ENCODE peak calls at places on chromosomes 1 and 21, in nine cellular contexts. C is NCI-H774; R is HS-27A; H is AG09309; S is AG10803; Z is SK-MEL-5; P is Calu3; D is RPMI8226; G is stimulated activated CD4-positive, alpha-beta T cell treated with anti-CD3 and anti-CD28 coated beads, Interleukin-1b, Interleukin-23, amount 100 ng/mL, for 1 hour. W is an unnamed sample.

GRCh38 chr21:15953551-15954116 is 223.9 kb downstream of the USP25 start:
- DNase-seq in P (no peak), Z (no peak), D (no peak), H (no peak), R (no peak), G (no peak), S (no peak), C (no peak), W (no peak)

GRCh38 chr1:226991920-226992319 is 51.8 kb downstream of the COQ8A start:
- DNase-seq in D (no peak), C (no peak), P (no peak), H (no peak), R (no peak), Z (no peak), S (no peak), G (no peak), W (no peak)

GRCh38 chr1:10744654-10745238 is 51.7 kb downstream of the CASZ1 start:
- DNase-seq in R (no peak), Z (no peak), S (no peak), H (no peak), G (no peak), C (no peak), D (no peak), P (no peak), W (no peak)

GRCh38 chr1:1567152-1567830 is 7.4 kb downstream of the SSU72 start:
- DNase-seq in Z (peak), H (no peak), G (no peak), P (no peak), S (no peak), D (no peak), C (no peak), R (no peak), W (no peak)

GRCh38 chr1:202081992-202082391 is 40.7 kb upstream of the GPR37L1 start:
- DNase-seq in D (no peak), R (no peak), P (peak), G (no peak), S (no peak), C (no peak), Z (no peak), H (no peak), W (no peak)

GRCh38 chr1:218376722-218377121 is 31.6 kb downstream of the TGFB2 start:
- DNase-seq in C (no peak), S (no peak), Z (no peak), G (no peak), D (no peak), H (no peak), R (no peak), P (no peak), W (no peak)

GRCh38 chr1:220927442-220927841 is 48.2 kb downstream of the HLX start:
- DNase-seq in D (no peak), R (no peak), C (peak), H (no peak), G (no peak), S (no peak), Z (no peak), P (no peak), W (no peak)

GRCh38 chr1:85894651-85895050 is 186.4 kb upstream of the ZNHIT6 start:
- DNase-seq in R (no peak), Z (peak), C (no peak), S (peak), P (peak), G (no peak), H (peak), D (peak), W (peak)

GRCh38 chr1:83034846-83035245 is 964.1 kb downstream of the TTLL7 start:
- DNase-seq in R (no peak), Z (no peak), P (no peak), S (peak), H (no peak), C (no peak), G (no peak), D (no peak), W (no peak)

GRCh38 chr1:47679301-47679751 is 241.5 kb downstream of the FOXD2 start:
- DNase-seq in G (no peak), P (no peak), D (peak), R (no peak), Z (peak), C (no peak), S (no peak), H (no peak), W (no peak)

GRCh38 chr21:33362044-33362555 is 37.3 kb downstream of the IFNAR1 start:
- DNase-seq in S (no peak), Z (no peak), P (no peak), R (no peak), C (peak), G (no peak), H (no peak), D (peak), W (peak)

GRCh38 chr1:161013591-161014513 is 7.1 kb downstream of the F11R start:
- DNase-seq in D (peak), S (peak), H (no peak), Z (no peak), R (no peak), G (no peak), C (no peak), P (peak), W (peak)

GRCh38 chr1:235076504-235077162 is 52.0 kb downstream of the TOMM20 start:
- DNase-seq in Z (no peak), R (no peak), G (no peak), P (no peak), H (no peak), C (no peak), D (no peak), S (no peak), W (no peak)

GRCh38 chr1:14940285-14940890 is 213.2 kb upstream of the TMEM51 start:
- DNase-seq in H (no peak), S (no peak), P (no peak), D (no peak), Z (no peak), R (no peak), G (no peak), C (no peak), W (no peak)

GRCh38 chr1:210949039-210949438 is 184.9 kb downstream of the KCNH1 start:
- DNase-seq in P (no peak), G (no peak), Z (no peak), S (no peak), D (no peak), R (no peak), H (no peak), C (no peak), W (no peak)

GRCh38 chr1:246153796-246154212 is 353.3 kb downstream of the SMYD3 start:
- DNase-seq in G (no peak), R (no peak), P (no peak), D (no peak), S (peak), H (no peak), Z (no peak), C (no peak), W (no peak)

GRCh38 chr1:81410351-81410750 is 390.4 kb upstream of the ADGRL2 start:
- DNase-seq in Z (no peak), G (no peak), R (no peak), H (no peak), S (no peak), C (no peak), D (no peak), P (no peak), W (no peak)

GRCh38 chr1:245079021-245079609 is 75.7 kb upstream of the KIF26B start:
- DNase-seq in D (peak), C (peak), R (no peak), G (no peak), H (no peak), P (peak), S (peak), Z (peak), W (peak)

GRCh38 chr1:70504176-70504820 is 93.2 kb downstream of the CTH start:
- DNase-seq in P (peak), R (no peak), C (no peak), Z (no peak), S (peak), H (no peak), D (no peak), G (no peak), W (no peak)

GRCh38 chr1:203522237-203522636 is 28.3 kb downstream of the OPTC start:
- DNase-seq in G (no peak), Z (no peak), D (no peak), C (peak), P (no peak), R (no peak), H (no peak), S (no peak), W (no peak)

GRCh38 chr1:71089536-71090270 is 8.9 kb upstream of the ZRANB2 start:
- DNase-seq in G (no peak), C (no peak), P (no peak), R (no peak), D (no peak), Z (no peak), S (peak), H (peak), W (no peak)

GRCh38 chr1:77783141-77783540 is 3.7 kb downstream of the MIGA1 start:
- DNase-seq in S (no peak), R (no peak), P (no peak), D (no peak), Z (no peak), G (no peak), C (no peak), H (no peak), W (no peak)

GRCh38 chr1:240149488-240150094 is 57.9 kb downstream of the FMN2 start:
- DNase-seq in D (peak), R (no peak), P (peak), S (peak), Z (peak), C (peak), G (no peak), H (no peak), W (peak)

GRCh38 chr1:97529600-97529999 is 391.2 kb downstream of the DPYD start:
- DNase-seq in P (no peak), S (no peak), C (no peak), Z (no peak), H (no peak), D (no peak), G (no peak), R (no peak), W (no peak)

GRCh38 chr1:236148471-236148847 is 6.1 kb downstream of the GPR137B start:
- DNase-seq in H (no peak), Z (peak), R (no peak), D (no peak), P (no peak), G (no peak), C (no peak), S (no peak), W (no peak)